ENCODE peak calls at places on chromosomes 16 and 17, in ten cellular contexts. Z is left cardiac atrium; R is neural progenitor cell; X is midbrain; Q is endodermal cell; J is CD8-positive, alpha-beta T cell; F is hypothalamus; G is neural crest cell; O is HL-60; M is MCF 10A. N is an unnamed sample.

GRCh38 chr17:64387545-64388171 is 3.0 kb downstream of the PECAM1 start:
- DNase-seq in Z (peak; percentile 52), R (no peak), X (no peak), Q (peak; percentile 61), J (no peak), F (no peak), G (no peak), O (no peak), M (no peak), N (no peak)

GRCh38 chr17:51397361-51398127 is 137.2 kb downstream of the UTP18 start:
- DNase-seq in Z (no peak), R (no peak), X (no peak), Q (peak; percentile 92), J (no peak), F (no peak), G (no peak), O (no peak), M (peak; percentile 73), N (no peak)

GRCh38 chr16:70745536-70746025 is 55.4 kb downstream of the VAC14 start:
- DNase-seq in Z (no peak), R (no peak), X (no peak), Q (no peak), J (no peak), F (no peak), G (no peak), O (no peak), M (no peak), N (no peak)

GRCh38 chr16:10493276-10493675 is 87.1 kb downstream of the EMP2 start:
- DNase-seq in Z (no peak), R (no peak), X (no peak), Q (no peak), J (no peak), F (no peak), G (no peak), O (no peak), M (no peak), N (no peak)

GRCh38 chr17:8151120-8151640 is 1.0 kb downstream of the PER1 start:
- DNase-seq in Z (peak; percentile 95), R (peak; percentile 86), X (peak; percentile 84), Q (peak; percentile 90), J (peak; percentile 85), F (peak; percentile 92), G (peak; percentile 71), O (no peak), M (peak; percentile 69), N (peak; percentile 95)

GRCh38 chr16:12162151-12162559 is 185.6 kb downstream of the SNX29 start:
- DNase-seq in Z (no peak), R (no peak), X (no peak), Q (no peak), J (no peak), F (no peak), G (no peak), O (no peak), M (no peak), N (no peak)

GRCh38 chr17:76232342-76232741 is 8.0 kb downstream of the RNF157 start:
- DNase-seq in Z (no peak), R (no peak), X (no peak), Q (no peak), J (no peak), F (no peak), G (no peak), O (no peak), M (peak; percentile 58), N (no peak)

GRCh38 chr16:51408357-51408756 is 257.3 kb upstream of the SALL1 start:
- DNase-seq in Z (no peak), R (no peak), X (no peak), Q (no peak), J (no peak), F (no peak), G (no peak), O (no peak), M (peak; percentile 81), N (no peak)

GRCh38 chr17:48878920-48879898 is 13.4 kb upstream of the ATP5MC1 start:
- DNase-seq in Z (no peak), R (peak; percentile 80), X (peak; percentile 51), Q (peak; percentile 88), J (peak; percentile 25), F (peak; percentile 14), G (peak; percentile 62), O (no peak), M (peak; percentile 78), N (peak; percentile 59)

GRCh38 chr17:34998205-34998604 is 17.9 kb downstream of the LIG3 start:
- DNase-seq in Z (peak; percentile 61), R (peak; percentile 77), X (peak; percentile 87), Q (peak; percentile 98), J (peak; percentile 57), F (peak; percentile 66), G (peak; percentile 52), O (peak; percentile 34), M (peak; percentile 64), N (peak; percentile 8)

GRCh38 chr17:28643979-28644781 is 778 bp downstream of the BLTP2 start:
- DNase-seq in Z (peak; percentile 55), R (peak; percentile 76), X (peak; percentile 21), Q (peak; percentile 84), J (no peak), F (peak; percentile 29), G (peak; percentile 26), O (peak; percentile 54), M (peak; percentile 58), N (peak; percentile 56)

GRCh38 chr17:65170839-65171238 is 33.7 kb downstream of the RGS9 start:
- DNase-seq in Z (peak; percentile 80), R (no peak), X (peak; percentile 4), Q (no peak), J (no peak), F (peak; percentile 38), G (no peak), O (no peak), M (peak; percentile 42), N (peak; percentile 60)